ENCODE peak calls at places on chromosomes 16 and 17, in four cellular contexts. J, Y, N and F are unnamed samples.
A peak's percentile ranks its signal among the peaks of the same experiment; 100 is the strongest.

GRCh38 chr16:88857728-88858339 is 907 bp downstream of the TRAPPC2L start:
- DNase-seq in N (peak; percentile 88), Y (peak; percentile 75), J (peak; percentile 27), F (no peak)

GRCh38 chr17:64772845-64773299 is 110.8 kb upstream of the SMURF2 start:
- DNase-seq in Y (no peak), N (no peak), J (no peak), F (no peak)

GRCh38 chr17:45663772-45664171 is 120.3 kb upstream of the CRHR1 start:
- DNase-seq in Y (no peak), N (no peak), J (no peak), F (no peak)

GRCh38 chr16:20538687-20539086 is 37.5 kb downstream of the ACSM2B start:
- DNase-seq in N (no peak), Y (no peak), J (no peak), F (no peak)

GRCh38 chr16:86510465-86511261 is at the start of gene FOXF1:
- DNase-seq in J (no peak), Y (no peak), N (no peak), F (no peak)

GRCh38 chr17:39156491-39156890 is 5.1 kb upstream of the PLXDC1 start:
- DNase-seq in N (no peak), J (no peak), Y (no peak), F (no peak)

GRCh38 chr16:22191966-22192260 is 14.2 kb upstream of the EEF2K start:
- DNase-seq in Y (peak; percentile 70), J (no peak), N (no peak), F (no peak)

GRCh38 chr16:13923703-13924298 is 3.8 kb downstream of the ERCC4 start:
- DNase-seq in N (peak; percentile 48), J (no peak), Y (peak; percentile 62), F (peak; percentile 20)

GRCh38 chr17:80826955-80827645 is 164.5 kb upstream of the CHMP6 start:
- DNase-seq in J (no peak), Y (no peak), N (peak; percentile 73), F (no peak)

GRCh38 chr17:74210191-74211140 is 2.9 kb upstream of the TTYH2 start:
- DNase-seq in Y (peak; percentile 44), J (no peak), N (peak; percentile 94), F (no peak)

GRCh38 chr16:3092501-3092991 is 6.5 kb downstream of the ZSCAN10 start:
- DNase-seq in N (peak; percentile 50), Y (no peak), J (no peak), F (no peak)

GRCh38 chr16:77344306-77344705 is 90.5 kb downstream of the ADAMTS18 start:
- DNase-seq in Y (no peak), J (no peak), N (no peak), F (no peak)

GRCh38 chr17:74419862-74420492 is 11.9 kb upstream of the GPRC5C start:
- DNase-seq in Y (no peak), N (peak; percentile 5), J (no peak), F (no peak)

GRCh38 chr16:88888778-88889387 is 22.4 kb upstream of the PABPN1L start:
- DNase-seq in Y (no peak), N (no peak), J (no peak), F (no peak)

GRCh38 chr16:47461598-47462266 is 601 bp downstream of the PHKB start:
- DNase-seq in N (peak; percentile 17), J (no peak), Y (peak; percentile 68), F (no peak)

DNA sequence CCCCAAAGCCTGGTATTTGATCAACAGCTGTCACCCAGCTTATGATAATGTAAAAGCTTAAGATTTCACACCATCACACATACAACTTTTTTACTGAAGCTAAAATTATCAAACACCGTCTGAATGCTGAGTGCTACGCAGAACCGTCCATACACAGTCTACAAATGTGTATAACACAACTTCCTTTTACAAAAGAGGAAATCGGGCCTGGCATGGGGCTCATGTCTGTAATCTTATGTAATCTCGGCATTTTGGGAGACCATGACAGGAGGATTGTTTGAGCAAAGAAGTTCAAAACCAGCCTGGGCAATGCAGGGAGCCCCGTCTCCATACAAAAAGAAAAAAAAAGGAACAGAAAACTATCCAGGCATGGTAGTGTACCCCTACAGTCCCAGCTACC is 19.6 kb upstream of the QRICH2 start:
- DNase-seq in J (no peak), N (no peak), Y (no peak), F (no peak)
- TF ChIP-seq TCF12 in J (no peak), N (no peak), Y (no peak), F (no peak)

GRCh38 chr17:7862692-7863437 is 5.1 kb downstream of the CYB5D1 start:
- DNase-seq in Y (peak; percentile 91), N (peak; percentile 71), J (no peak), F (no peak)
- TF ChIP-seq TCF12 in Y (no peak), N (no peak), J (no peak), F (no peak)

DNA sequence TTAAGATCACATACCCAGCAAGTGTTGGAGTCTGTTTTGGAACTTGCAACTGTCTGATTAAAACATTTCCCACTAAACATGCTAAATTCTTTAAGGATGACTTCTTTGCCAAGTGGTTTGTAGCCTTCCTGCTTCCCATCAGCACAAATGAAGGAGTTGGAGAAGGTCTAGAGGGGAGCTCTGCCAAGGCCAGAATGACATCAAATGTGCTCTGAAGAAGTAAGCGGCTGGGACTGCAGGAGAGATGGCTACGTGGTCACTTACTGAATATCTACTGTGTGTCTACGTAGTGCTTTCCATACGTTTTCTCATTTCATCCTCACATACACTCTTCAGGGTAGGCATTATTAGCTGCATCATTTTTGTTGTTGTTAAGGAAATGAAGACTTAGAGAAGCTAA is 135.7 kb upstream of the NLRP1 start:
- DNase-seq in Y (no peak), J (no peak), N (no peak), F (no peak)
- TF ChIP-seq TCF12 in Y (no peak), J (no peak), N (no peak), F (no peak)

GRCh38 chr17:35700157-35700556 is 31.3 kb upstream of the RASL10B start:
- DNase-seq in J (no peak), Y (no peak), N (no peak), F (no peak)
- TF ChIP-seq TCF12 in J (no peak), Y (no peak), N (no peak), F (no peak)

GRCh38 chr17:68060336-68060735 is 24.8 kb downstream of the KPNA2 start:
- DNase-seq in Y (no peak), N (no peak), J (no peak), F (no peak)

GRCh38 chr17:68057531-68057952 is 22.0 kb downstream of the KPNA2 start:
- DNase-seq in Y (no peak), N (peak; percentile 24), J (no peak), F (no peak)

DNA sequence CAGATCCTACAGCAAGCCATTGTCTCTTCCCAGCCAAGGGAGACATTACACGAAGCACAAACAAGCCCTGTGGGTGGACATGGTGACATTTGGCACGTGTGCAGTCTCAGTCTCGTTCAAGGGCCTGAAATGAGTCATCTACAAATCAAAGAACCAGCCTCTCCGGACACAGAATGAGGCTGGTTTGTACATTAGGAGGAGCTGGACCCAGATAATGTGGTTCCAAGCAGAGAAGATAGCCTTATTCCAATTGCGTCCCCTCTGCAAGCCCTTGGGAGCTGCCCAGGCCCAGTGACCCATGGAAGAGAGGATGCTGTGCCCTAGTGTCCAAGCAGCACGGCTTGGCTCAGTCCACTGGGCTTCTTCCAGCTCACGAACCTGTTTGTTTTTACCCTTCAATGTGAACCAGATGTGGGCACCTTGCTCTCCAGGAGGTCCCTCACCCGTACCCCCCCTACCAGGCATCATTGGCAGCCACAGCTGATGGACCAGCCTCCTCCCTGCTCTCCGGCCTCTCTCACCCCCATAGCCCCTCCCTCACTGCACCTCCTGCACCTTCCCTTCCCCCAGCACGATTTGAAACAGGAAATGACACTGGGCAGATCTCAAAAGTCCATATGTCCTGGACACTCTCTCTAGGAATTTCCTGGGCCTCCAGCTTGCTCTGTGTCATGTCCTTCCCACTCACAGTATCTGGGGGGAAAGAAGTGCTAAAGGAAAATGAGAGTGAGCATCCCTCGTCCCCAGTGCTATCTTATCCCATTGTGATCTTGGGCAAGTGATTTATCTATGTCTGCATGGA is 26.2 kb downstream of the KPNA2 start:
- DNase-seq in J (no peak), N (no peak), Y (peak; percentile 35), F (no peak)
- TF ChIP-seq TCF12 in J (no peak), N (peak; percentile 30), Y (no peak), F (no peak)

GRCh38 chr16:11737678-11738077 is 5.0 kb downstream of the TXNDC11 start:
- DNase-seq in J (no peak), Y (no peak), N (no peak), F (no peak)

GRCh38 chr16:11734653-11735043 is 8.0 kb downstream of the TXNDC11 start:
- DNase-seq in J (no peak), Y (no peak), N (no peak), F (no peak)

GRCh38 chr16:11736903-11737302 is 5.8 kb downstream of the TXNDC11 start:
- DNase-seq in Y (no peak), N (no peak), J (no peak), F (no peak)

GRCh38 chr16:11735801-11736200 is 6.9 kb downstream of the TXNDC11 start:
- DNase-seq in N (no peak), Y (no peak), J (no peak), F (no peak)

GRCh38 chr16:11734025-11734652 is 8.5 kb downstream of the TXNDC11 start:
- DNase-seq in N (no peak), J (no peak), Y (no peak), F (no peak)
- TF ChIP-seq TCF12 in N (no peak), J (no peak), Y (no peak), F (peak; percentile 19)

GRCh38 chr17:57670769-57671545 is 74.1 kb downstream of the CCDC182 start:
- DNase-seq in J (no peak), N (no peak), Y (no peak), F (no peak)
- TF ChIP-seq TCF12 in J (no peak), N (no peak), Y (no peak), F (no peak)

GRCh38 chr16:79648846-79649245 is 48.3 kb upstream of the MAF start:
- DNase-seq in J (no peak), N (no peak), Y (no peak), F (no peak)

GRCh38 chr16:79656537-79657115 is 56.1 kb upstream of the MAF start:
- DNase-seq in N (no peak), Y (no peak), J (no peak), F (no peak)

GRCh38 chr16:79658301-79659001 is 57.9 kb upstream of the MAF start:
- DNase-seq in J (no peak), N (no peak), Y (peak; percentile 22), F (no peak)

GRCh38 chr16:79651363-79651762 is 50.8 kb upstream of the MAF start:
- DNase-seq in N (no peak), J (no peak), Y (no peak), F (no peak)

DNA sequence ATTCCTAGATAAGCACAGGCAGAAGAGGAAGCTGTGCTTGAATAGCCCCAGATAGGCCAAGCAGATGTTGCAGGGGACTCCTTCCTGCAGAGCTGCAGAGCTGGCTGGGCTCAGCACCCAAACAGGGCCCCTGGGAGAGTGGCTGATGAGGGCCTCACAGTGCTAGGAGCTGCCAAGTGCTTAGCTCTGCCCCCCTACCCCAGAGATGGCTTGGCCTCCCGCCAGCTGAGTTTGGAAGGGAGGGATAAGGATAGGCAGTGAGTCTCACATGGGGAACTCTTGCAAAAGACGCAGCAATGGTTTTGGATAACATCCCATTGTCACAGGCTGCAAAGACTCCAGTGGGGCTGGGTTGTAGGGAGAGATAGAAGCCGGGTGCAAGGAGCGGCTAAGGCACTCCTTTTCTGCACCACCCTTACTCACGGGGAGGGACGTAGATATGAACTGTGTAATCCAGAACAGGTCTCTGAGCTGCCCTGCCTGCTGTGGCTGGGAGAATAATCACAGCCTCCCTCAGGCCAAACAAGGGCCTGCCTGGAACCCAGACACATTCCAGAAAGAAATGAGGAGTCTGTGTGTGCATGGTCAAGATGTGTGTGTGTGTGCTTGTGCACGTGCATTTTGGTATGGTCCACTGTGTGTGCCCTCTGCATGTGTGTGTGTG is 52.9 kb upstream of the MAF start:
- DNase-seq in Y (no peak), J (no peak), N (peak; percentile 61), F (no peak)
- TF ChIP-seq TCF12 in Y (no peak), J (no peak), N (no peak), F (no peak)